ENCODE peak calls at places on chromosomes 11 and 22, in four cellular contexts. F, M, C and J are unnamed samples.

GRCh38 chr11:47451990-47452389 is 3.1 kb upstream of the RAPSN start:
- DNase-seq in C (no peak), F (no peak), M (no peak), J (no peak)

GRCh38 chr11:114025329-114025907 is 34.1 kb upstream of the ZBTB16 start:
- DNase-seq in M (no peak), F (no peak), C (no peak), J (no peak)

GRCh38 chr11:121699801-121700200 is 247.0 kb upstream of the SORL1-AS1 start:
- DNase-seq in F (no peak), M (no peak), C (no peak), J (no peak)

GRCh38 chr22:30626413-30626812 is 9.2 kb upstream of the SLC35E4 start:
- DNase-seq in C (no peak), M (no peak), F (no peak), J (no peak)

GRCh38 chr11:63944987-63945386 is 6.2 kb downstream of the NAA40 start:
- DNase-seq in C (no peak), F (peak; percentile 73), M (no peak), J (no peak)

GRCh38 chr11:18492888-18493287 is 33.9 kb downstream of the TSG101 start:
- DNase-seq in C (no peak), F (no peak), M (no peak), J (no peak)

GRCh38 chr11:30586251-30587144 is at the start of gene MPPED2:
- DNase-seq in C (peak; percentile 55), F (peak; percentile 71), M (no peak), J (peak; percentile 72)

GRCh38 chr11:68418671-68419070 is 41.9 kb upstream of the PPP6R3 start:
- DNase-seq in C (no peak), F (no peak), M (no peak), J (no peak)

GRCh38 chr11:130600139-130600538 is 151.7 kb downstream of the ADAMTS15 start:
- DNase-seq in M (no peak), C (no peak), F (no peak), J (no peak)

GRCh38 chr11:72491001-72491400 is 56.7 kb upstream of the CLPB start:
- DNase-seq in F (no peak), C (no peak), M (no peak), J (no peak)

GRCh38 chr22:18970948-18971315 is 34.8 kb upstream of the PRODH start:
- DNase-seq in C (peak; percentile 71), M (no peak), F (no peak), J (no peak)

GRCh38 chr11:124170801-124171586 is 12.2 kb upstream of the OR10D3 start:
- DNase-seq in F (no peak), C (peak; percentile 41), M (no peak), J (no peak)

GRCh38 chr22:50039669-50040458 is 18.2 kb downstream of the TTLL8 start:
- DNase-seq in F (no peak), C (peak; percentile 39), M (no peak), J (peak; percentile 32)

GRCh38 chr11:95845168-95845567 is 54.9 kb downstream of the CEP57 start:
- DNase-seq in M (no peak), C (no peak), F (no peak), J (no peak)
- H3K36me3 ChIP-seq in M (no peaks in the 10 kb centered on the region), C (peaks cover 27% of the 10 kb centered on the region), F (peaks cover 29% of the 10 kb centered on the region), J (no peaks in the 10 kb centered on the region)

GRCh38 chr11:128774593-128774992 is 80.7 kb downstream of the FLI1 start:
- DNase-seq in C (no peak), F (no peak), M (no peak), J (no peak)

GRCh38 chr11:128776088-128776433 is 82.2 kb downstream of the FLI1 start:
- DNase-seq in C (no peak), M (no peak), F (no peak), J (no peak)

GRCh38 chr11:128775513-128775912 is 81.6 kb downstream of the FLI1 start:
- DNase-seq in F (no peak), C (peak; percentile 26), M (no peak), J (no peak)

GRCh38 chr11:128771102-128771501 is 77.2 kb downstream of the FLI1 start:
- DNase-seq in M (no peak), F (no peak), C (no peak), J (no peak)

DNA sequence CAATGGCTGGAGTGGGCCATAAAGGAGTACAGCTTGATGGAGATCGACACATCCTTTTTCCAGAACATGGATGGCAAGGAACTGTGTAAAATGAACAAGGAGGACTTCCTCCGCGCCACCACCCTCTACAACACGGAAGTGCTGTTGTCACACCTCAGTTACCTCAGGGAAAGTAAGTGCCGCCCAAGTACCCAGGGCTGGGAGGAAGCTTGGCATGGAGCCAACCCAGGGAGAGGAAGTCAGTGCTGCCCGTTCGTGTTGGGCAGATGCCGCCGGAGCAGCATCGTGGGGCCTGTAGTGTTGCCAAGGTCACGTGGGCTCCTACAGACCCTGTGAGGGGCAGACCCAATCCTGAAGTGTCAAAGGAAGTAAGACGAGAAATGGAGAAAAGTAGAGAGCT is 78.9 kb downstream of the FLI1 start:
- DNase-seq in C (peak; percentile 89), M (no peak), F (peak; percentile 64), J (no peak)
- H3K36me3 ChIP-seq in C (peaks cover 90% of the 10 kb centered on the region), M (no peaks in the 10 kb centered on the region), F (peaks cover 20% of the 10 kb centered on the region), J (no peaks in the 10 kb centered on the region)

GRCh38 chr11:102420547-102420946 is 32.0 kb downstream of the TMEM123 start:
- DNase-seq in M (no peak), C (no peak), F (no peak), J (no peak)

GRCh38 chr11:102421262-102421661 is 31.3 kb downstream of the TMEM123 start:
- DNase-seq in M (no peak), C (no peak), F (no peak), J (no peak)

GRCh38 chr11:102426000-102426399 is 26.6 kb downstream of the TMEM123 start:
- DNase-seq in F (no peak), C (no peak), M (no peak), J (no peak)

GRCh38 chr11:102426570-102426969 is 26.0 kb downstream of the TMEM123 start:
- DNase-seq in F (no peak), M (no peak), C (no peak), J (no peak)

GRCh38 chr11:102422817-102423725 is 29.5 kb downstream of the TMEM123 start:
- DNase-seq in C (no peak), F (no peak), M (no peak), J (no peak)
- H3K36me3 ChIP-seq in C (no peaks in the 10 kb centered on the region), F (no peaks in the 10 kb centered on the region), M (no peaks in the 10 kb centered on the region), J (no peaks in the 10 kb centered on the region)

GRCh38 chr11:17244046-17244445 is 32.5 kb upstream of the NUCB2 start:
- DNase-seq in F (no peak), M (no peak), C (no peak), J (no peak)

GRCh38 chr11:17238377-17238776 is 30.6 kb upstream of the PIK3C2A start:
- DNase-seq in M (no peak), F (no peak), C (no peak), J (no peak)

DNA sequence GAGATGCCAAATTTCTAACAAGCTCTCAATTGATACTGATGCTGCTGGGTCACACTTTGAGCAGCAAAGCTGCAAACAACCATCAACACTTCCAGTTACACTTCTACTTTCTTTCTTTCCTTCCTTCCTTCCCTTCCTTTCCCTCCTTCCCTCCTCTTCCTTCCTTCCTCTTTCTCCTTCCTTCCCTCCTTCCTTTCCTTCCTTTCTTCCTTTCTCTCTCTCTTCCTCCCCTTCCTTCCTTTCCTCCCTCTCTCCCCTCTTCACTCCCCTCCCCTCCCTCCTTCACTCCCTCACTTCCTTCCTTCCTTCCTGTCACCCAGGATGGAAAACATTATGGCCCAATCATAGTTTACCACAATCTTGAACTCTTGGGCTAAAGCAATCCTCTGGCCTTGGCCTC is 33.0 kb upstream of the PIK3C2A start:
- DNase-seq in F (no peak), C (no peak), M (no peak), J (no peak)
- H3K36me3 ChIP-seq in F (no peaks in the 10 kb centered on the region), C (no peaks in the 10 kb centered on the region), M (no peaks in the 10 kb centered on the region), J (no peaks in the 10 kb centered on the region)